ENCODE peak calls at places on chromosomes 1 and 21, in nine cellular contexts. One of them, this sample, is unnamed.

GRCh38 chr1:203302461-203302860 is 2.9 kb upstream of the BTG2 start:
- DNase-seq in left colon: peak; percentile 23
- DNase-seq in cardiac fibroblast: no peak
- DNase-seq in putamen: no peak
- DNase-seq in HL-60: no peak
- DNase-seq in Daoy: no peak
- DNase-seq in foreskin fibroblast: no peak
- DNase-seq in H9: no peak
- DNase-seq in GM12864: no peak
- DNase-seq in this sample: no peak

GRCh38 chr1:67534627-67535065 is 104.4 kb upstream of the SERBP1 start:
- DNase-seq in cardiac fibroblast: peak; percentile 40
- DNase-seq in putamen: no peak
- DNase-seq in HL-60: no peak
- DNase-seq in foreskin fibroblast: peak; percentile 79
- DNase-seq in GM12864: no peak
- DNase-seq in left colon: no peak
- DNase-seq in Daoy: peak; percentile 84
- DNase-seq in H9: no peak
- DNase-seq in this sample: no peak

GRCh38 chr1:20484526-20485462 is 1.2 kb downstream of the CAMK2N1 start:
- DNase-seq in HL-60: no peak
- DNase-seq in H9: no peak
- DNase-seq in foreskin fibroblast: peak; percentile 46
- DNase-seq in GM12864: no peak
- DNase-seq in Daoy: peak; percentile 32
- DNase-seq in left colon: peak; percentile 43
- DNase-seq in cardiac fibroblast: peak; percentile 25
- DNase-seq in putamen: no peak
- DNase-seq in this sample: no peak

GRCh38 chr1:244614113-244614836 is 38.7 kb upstream of the DESI2 start:
- DNase-seq in foreskin fibroblast: no peak
- DNase-seq in GM12864: no peak
- DNase-seq in left colon: no peak
- DNase-seq in cardiac fibroblast: no peak
- DNase-seq in Daoy: no peak
- DNase-seq in HL-60: no peak
- DNase-seq in putamen: no peak
- DNase-seq in H9: no peak
- DNase-seq in this sample: no peak

GRCh38 chr1:14940285-14940890 is 213.2 kb upstream of the TMEM51 start:
- DNase-seq in cardiac fibroblast: no peak
- DNase-seq in foreskin fibroblast: no peak
- DNase-seq in H9: no peak
- DNase-seq in Daoy: no peak
- DNase-seq in GM12864: no peak
- DNase-seq in HL-60: no peak
- DNase-seq in putamen: no peak
- DNase-seq in left colon: no peak
- DNase-seq in this sample: no peak

GRCh38 chr21:45540601-45540970 is 1.7 kb downstream of the SLC19A1 start:
- DNase-seq in HL-60: no peak
- DNase-seq in left colon: peak; percentile 24
- DNase-seq in cardiac fibroblast: no peak
- DNase-seq in Daoy: peak; percentile 0
- DNase-seq in GM12864: no peak
- DNase-seq in H9: no peak
- DNase-seq in putamen: no peak
- DNase-seq in foreskin fibroblast: no peak
- DNase-seq in this sample: no peak

GRCh38 chr1:169724168-169724567 is 9.7 kb downstream of the SELE start:
- DNase-seq in left colon: no peak
- DNase-seq in HL-60: no peak
- DNase-seq in GM12864: no peak
- DNase-seq in H9: no peak
- DNase-seq in cardiac fibroblast: no peak
- DNase-seq in Daoy: no peak
- DNase-seq in putamen: no peak
- DNase-seq in foreskin fibroblast: no peak
- DNase-seq in this sample: no peak

GRCh38 chr1:55107111-55107510 is 67.8 kb downstream of the PCSK9 start:
- DNase-seq in GM12864: no peak
- DNase-seq in H9: no peak
- DNase-seq in Daoy: no peak
- DNase-seq in foreskin fibroblast: no peak
- DNase-seq in putamen: no peak
- DNase-seq in left colon: no peak
- DNase-seq in cardiac fibroblast: no peak
- DNase-seq in HL-60: no peak
- DNase-seq in this sample: no peak

GRCh38 chr1:110134050-110134595 is 16.2 kb upstream of the SLC6A17 start:
- DNase-seq in H9: no peak
- DNase-seq in foreskin fibroblast: no peak
- DNase-seq in GM12864: no peak
- DNase-seq in putamen: no peak
- DNase-seq in Daoy: no peak
- DNase-seq in cardiac fibroblast: no peak
- DNase-seq in left colon: no peak
- DNase-seq in HL-60: no peak
- DNase-seq in this sample: no peak

GRCh38 chr1:27332536-27333281 is 9.1 kb upstream of the SYTL1 start:
- DNase-seq in foreskin fibroblast: peak; percentile 68
- DNase-seq in GM12864: no peak
- DNase-seq in HL-60: peak; percentile 54
- DNase-seq in H9: peak; percentile 73
- DNase-seq in cardiac fibroblast: peak; percentile 45
- DNase-seq in left colon: no peak
- DNase-seq in Daoy: peak; percentile 48
- DNase-seq in putamen: no peak
- DNase-seq in this sample: peak; percentile 77

GRCh38 chr1:60831780-60832179 is 250.6 kb upstream of the NFIA start:
- DNase-seq in HL-60: no peak
- DNase-seq in left colon: no peak
- DNase-seq in H9: no peak
- DNase-seq in GM12864: no peak
- DNase-seq in cardiac fibroblast: no peak
- DNase-seq in Daoy: no peak
- DNase-seq in foreskin fibroblast: no peak
- DNase-seq in putamen: no peak
- DNase-seq in this sample: no peak

GRCh38 chr1:52632732-52633290 is at the start of gene SHISAL2A:
- DNase-seq in H9: peak; percentile 66
- DNase-seq in putamen: no peak
- DNase-seq in GM12864: no peak
- DNase-seq in foreskin fibroblast: peak; percentile 33
- DNase-seq in HL-60: no peak
- DNase-seq in Daoy: peak; percentile 45
- DNase-seq in cardiac fibroblast: no peak
- DNase-seq in left colon: no peak
- DNase-seq in this sample: peak; percentile 55

GRCh38 chr21:28336299-28336698 is 656.4 kb downstream of the LTN1 start:
- DNase-seq in cardiac fibroblast: peak; percentile 91
- DNase-seq in left colon: no peak
- DNase-seq in H9: no peak
- DNase-seq in GM12864: no peak
- DNase-seq in foreskin fibroblast: peak; percentile 95
- DNase-seq in Daoy: peak; percentile 5
- DNase-seq in putamen: peak; percentile 81
- DNase-seq in HL-60: no peak
- DNase-seq in this sample: no peak

GRCh38 chr1:118335372-118335771 is 150.3 kb upstream of the SPAG17 start:
- DNase-seq in GM12864: peak; percentile 33
- DNase-seq in foreskin fibroblast: no peak
- DNase-seq in H9: no peak
- DNase-seq in Daoy: peak; percentile 90
- DNase-seq in HL-60: no peak
- DNase-seq in left colon: no peak
- DNase-seq in cardiac fibroblast: peak; percentile 74
- DNase-seq in putamen: no peak
- DNase-seq in this sample: peak; percentile 21

GRCh38 chr1:228514421-228514820 is 27.2 kb downstream of the RNF187 start:
- DNase-seq in putamen: no peak
- DNase-seq in HL-60: no peak
- DNase-seq in H9: no peak
- DNase-seq in GM12864: no peak
- DNase-seq in left colon: peak; percentile 6
- DNase-seq in Daoy: no peak
- DNase-seq in foreskin fibroblast: no peak
- DNase-seq in cardiac fibroblast: no peak
- DNase-seq in this sample: no peak

GRCh38 chr1:168504064-168504837 is 39.5 kb downstream of the XCL2 start:
- DNase-seq in foreskin fibroblast: peak; percentile 87
- DNase-seq in left colon: peak; percentile 44
- DNase-seq in H9: no peak
- DNase-seq in Daoy: no peak
- DNase-seq in HL-60: peak; percentile 98
- DNase-seq in cardiac fibroblast: peak; percentile 90
- DNase-seq in GM12864: no peak
- DNase-seq in putamen: peak; percentile 7
- DNase-seq in this sample: peak; percentile 19

GRCh38 chr21:32386195-32386870 is 6.5 kb downstream of the URB1 start:
- DNase-seq in GM12864: no peak
- DNase-seq in left colon: no peak
- DNase-seq in Daoy: no peak
- DNase-seq in putamen: no peak
- DNase-seq in H9: no peak
- DNase-seq in cardiac fibroblast: peak; percentile 48
- DNase-seq in foreskin fibroblast: peak; percentile 38
- DNase-seq in HL-60: no peak
- DNase-seq in this sample: no peak

This sample was measured in GM10248.